ENCODE peak calls at places on chromosomes 13 and 19, in five cellular contexts. V, G, M, R and D are unnamed samples.

GRCh38 chr13:100751826-100752225 is 77.2 kb upstream of the TMTC4 start:
- DNase-seq in R (no peak), V (no peak), G (no peak), M (no peak), D (no peak)

GRCh38 chr19:14406645-14407331 is 12.4 kb downstream of the DDX39A start:
- DNase-seq in R (no peak), G (no peak), M (no peak), V (no peak), D (no peak)

GRCh38 chr13:27851481-27851880 is 59.2 kb downstream of the GSX1 start:
- DNase-seq in G (no peak), M (no peak), V (no peak), R (no peak), D (no peak)

GRCh38 chr13:30396434-30397075 is 25.7 kb upstream of the UBE2L5 start:
- DNase-seq in G (no peak), R (no peak), V (no peak), M (no peak), D (no peak)

GRCh38 chr19:57935731-57936130 is 529 bp upstream of the ZNF418 start:
- DNase-seq in R (no peak), G (no peak), V (no peak), M (no peak), D (no peak)

GRCh38 chr19:43812689-43813088 is 10.4 kb upstream of the LYPD5 start:
- DNase-seq in M (no peak), R (no peak), V (no peak), G (no peak), D (no peak)

GRCh38 chr19:54208784-54209057 is 8.1 kb downstream of the RPS9 start:
- DNase-seq in R (no peak), M (no peak), V (peak), G (no peak), D (no peak)

GRCh38 chr13:108812165-108812564 is 182.8 kb downstream of the MYO16 start:
- DNase-seq in V (no peak), G (no peak), R (no peak), M (no peak), D (no peak)

GRCh38 chr13:99367106-99367616 is 60.0 kb upstream of the GPR183 start:
- DNase-seq in R (no peak), M (no peak), G (peak), V (no peak), D (no peak)

GRCh38 chr19:45569619-45570421 is 14.8 kb downstream of the OPA3 start:
- DNase-seq in G (peak), V (peak), R (no peak), M (peak), D (peak)

GRCh38 chr19:44702551-44703176 is 3.7 kb downstream of the CEACAM16 start:
- DNase-seq in R (no peak), V (no peak), G (no peak), M (no peak), D (no peak)

GRCh38 chr13:112991611-112992010 is 22.6 kb downstream of the MCF2L start:
- DNase-seq in G (no peak), R (no peak), M (no peak), V (no peak), D (no peak)

GRCh38 chr19:33133438-33134031 is 1.6 kb downstream of the WDR88 start:
- DNase-seq in M (no peak), V (no peak), G (no peak), R (no peak), D (no peak)

GRCh38 chr19:5957132-5957531 is 20.8 kb downstream of the RANBP3 start:
- DNase-seq in G (no peak), V (no peak), M (no peak), R (no peak), D (no peak)

GRCh38 chr19:48487944-48488343 is 18.8 kb downstream of the CYTH2 start:
- DNase-seq in R (no peak), G (peak), V (no peak), M (peak), D (no peak)

GRCh38 chr19:41577144-41577830 is 1.3 kb downstream of the CEACAM21 start:
- DNase-seq in V (no peak), R (no peak), M (no peak), G (no peak), D (no peak)

GRCh38 chr13:64078025-64078424 is 2662.4 kb upstream of the PCDH20 start:
- DNase-seq in V (peak), G (no peak), M (no peak), R (no peak), D (no peak)

GRCh38 chr19:14167594-14168138 is 31.3 kb upstream of the ASF1B start:
- DNase-seq in G (no peak), M (no peak), V (no peak), R (no peak), D (no peak)